ENCODE peak calls at places on chromosomes 3 and 15, in nine cellular contexts. L is stomach, J is A549, S is K562, X is transverse colon, U is HepG2, A is sigmoid colon, E is upper lobe of left lung, N is SK-N-SH. D is an unnamed sample. For H3K4me1, the result is how much of the 10 kb centered on the place peaks cover.

GRCh38 chr15:99502182-99502581 is 63.6 kb upstream of the MEF2A start:
- DNase-seq in L (no peak), J (no peak), S (no peak), X (no peak), U (no peak), A (no peak), E (peak), N (no peak), D (no peak)

GRCh38 chr15:39269821-39270220 is 311.1 kb upstream of the THBS1 start:
- DNase-seq in L (no peak), J (no peak), S (no peak), X (no peak), U (peak), A (no peak), E (no peak), N (no peak), D (no peak)

GRCh38 chr3:49199244-49199899 is 28.0 kb downstream of the KLHDC8B start:
- DNase-seq in L (peak), J (no peak), S (no peak), X (peak), U (no peak), A (peak), E (peak), N (peak), D (peak)

GRCh38 chr15:94001113-94001919 is 230.0 kb upstream of the MCTP2 start:
- DNase-seq in L (no peak), J (no peak), S (no peak), X (no peak), U (no peak), A (no peak), E (no peak), N (no peak), D (no peak)

GRCh38 chr3:122104515-122105194 is 49.5 kb downstream of the CD86 start:
- DNase-seq in L (no peak), J (no peak), S (no peak), X (no peak), U (no peak), A (no peak), E (no peak), N (no peak), D (no peak)

GRCh38 chr15:70466895-70467529 is 296.3 kb downstream of the UACA start:
- DNase-seq in L (peak), J (peak), S (peak), X (peak), U (peak), A (peak), E (no peak), N (peak), D (peak)

GRCh38 chr3:50418845-50419244 is 59.5 kb upstream of the TMEM115 start:
- DNase-seq in L (no peak), J (no peak), S (peak), X (no peak), U (no peak), A (no peak), E (no peak), N (no peak), D (no peak)

GRCh38 chr3:98557324-98558010 is 25.7 kb downstream of the GPR15 start:
- DNase-seq in L (no peak), J (no peak), S (no peak), X (no peak), U (no peak), A (no peak), E (no peak), N (no peak), D (no peak)

DNA sequence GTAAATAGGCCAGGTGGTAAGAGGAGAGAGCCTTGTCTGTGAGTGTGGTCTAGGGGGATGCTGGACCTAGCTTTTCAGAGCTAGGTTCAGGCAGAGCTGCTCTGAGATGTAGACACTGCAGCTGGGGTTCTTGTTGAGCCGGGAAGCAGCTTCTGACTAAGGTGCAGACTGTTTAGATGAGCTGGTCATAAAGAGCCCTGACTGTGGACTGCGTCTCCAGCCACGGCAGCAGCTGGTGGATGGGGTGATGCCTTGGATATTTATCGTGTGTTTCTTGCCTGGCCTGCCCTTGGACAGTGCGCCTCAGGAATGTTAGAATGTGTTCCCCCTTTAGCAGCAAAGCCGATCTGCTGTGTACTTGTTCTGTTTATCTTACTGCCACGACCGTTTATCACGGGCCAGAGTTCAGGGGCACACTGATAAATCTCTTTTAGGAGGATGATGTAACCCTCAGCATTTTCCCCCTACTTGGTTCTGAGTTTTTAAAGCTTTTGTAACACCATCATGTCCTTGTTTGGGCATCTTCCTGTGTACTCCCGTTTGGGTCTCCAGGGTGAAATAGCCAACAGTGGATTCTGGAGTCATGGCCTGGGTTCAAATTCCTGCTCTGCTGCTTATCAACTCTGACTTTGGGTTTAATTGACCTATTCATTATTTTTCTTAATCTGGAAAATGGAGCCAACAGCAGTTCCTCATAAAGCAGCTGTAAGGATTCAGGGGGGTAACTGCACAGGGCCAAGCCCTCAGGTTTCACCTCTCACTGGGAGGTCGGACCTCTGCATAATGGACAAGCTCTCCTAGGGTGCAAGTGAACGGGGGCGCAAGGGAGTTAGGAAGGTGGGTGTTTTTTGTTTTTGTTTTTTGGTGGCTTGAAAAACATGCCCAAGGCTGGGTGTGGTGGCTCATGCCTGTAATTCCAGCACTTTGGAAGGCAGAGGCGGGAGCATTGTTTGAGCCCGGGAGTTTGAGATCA is 51.4 kb downstream of the FLNB start:
- DNase-seq in L (peak), J (no peak), S (peak), X (peak), U (peak), A (peak), E (no peak), N (no peak), D (peak)
- H3K4me1 ChIP-seq in L (under half), J (half or more), S (under half), X (half or more), U (half or more), A (under half), E (under half), N (under half), D (under half)

GRCh38 chr15:74482661-74483060 is 21.7 kb upstream of the UBL7 start:
- DNase-seq in L (no peak), J (no peak), S (peak), X (no peak), U (peak), A (no peak), E (no peak), N (peak), D (no peak)
- TF ChIP-seq CTCF in L (no peak), J (no peak), S (peak), X (no peak), U (peak), A (no peak), E (no peak), N (no peak), D (no peak)

GRCh38 chr3:56422316-56422715 is 46.0 kb downstream of the ERC2 start:
- DNase-seq in L (no peak), J (no peak), S (no peak), X (no peak), U (no peak), A (no peak), E (no peak), N (no peak), D (no peak)

GRCh38 chr3:56423537-56424209 is 44.6 kb downstream of the ERC2 start:
- DNase-seq in L (no peak), J (no peak), S (no peak), X (no peak), U (no peak), A (no peak), E (no peak), N (peak), D (no peak)

GRCh38 chr3:56424885-56425284 is 43.4 kb downstream of the ERC2 start:
- DNase-seq in L (no peak), J (no peak), S (no peak), X (no peak), U (no peak), A (no peak), E (no peak), N (no peak), D (no peak)

GRCh38 chr3:56421205-56421604 is 47.1 kb downstream of the ERC2 start:
- DNase-seq in L (no peak), J (no peak), S (no peak), X (no peak), U (no peak), A (no peak), E (no peak), N (no peak), D (no peak)

DNA sequence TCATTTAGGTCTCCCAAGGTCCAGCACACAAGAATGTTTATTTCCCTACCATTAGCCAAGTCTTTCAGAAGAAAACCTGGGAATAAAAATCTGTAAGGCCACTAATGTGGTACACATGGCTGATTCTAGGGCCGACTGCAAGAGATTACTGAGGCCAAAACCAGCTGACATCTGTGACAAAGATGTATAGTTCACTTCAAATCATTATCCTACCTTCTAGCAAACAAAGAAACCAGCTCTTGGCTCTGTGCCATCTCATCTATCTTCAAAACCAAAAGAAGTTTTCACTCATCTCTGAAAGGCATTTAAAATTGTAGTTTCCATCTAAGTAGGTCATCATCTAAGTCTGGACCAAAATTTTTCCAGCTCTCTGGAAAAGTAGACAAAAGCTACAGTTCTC is 43.9 kb downstream of the ERC2 start:
- DNase-seq in L (no peak), J (no peak), S (no peak), X (no peak), U (no peak), A (no peak), E (no peak), N (peak), D (no peak)
- TF ChIP-seq EP300 in L (no peak), J (no peak), S (no peak), X (no peak), U (no peak), A (no peak), E (no peak), N (no peak), D (no peak)

DNA sequence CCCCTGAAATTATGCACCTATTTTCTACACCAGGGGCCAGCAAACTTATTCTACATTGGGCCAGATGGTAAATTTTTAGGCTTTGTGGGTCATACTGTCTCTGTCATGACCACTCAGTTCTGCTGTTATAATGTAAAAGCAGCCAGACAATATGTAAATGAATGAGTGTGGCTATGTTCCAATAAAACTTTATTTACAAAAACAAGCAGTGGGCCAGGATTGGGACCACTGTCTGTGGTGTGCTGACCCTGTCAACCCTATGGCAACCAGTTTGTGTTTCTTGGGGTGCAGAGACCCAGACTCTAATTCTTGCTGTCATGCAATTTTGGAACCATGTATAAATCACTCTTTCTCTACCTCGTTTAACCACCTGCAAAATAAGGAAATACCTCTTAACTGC is 74.7 kb downstream of the LRIG1 start:
- DNase-seq in L (no peak), J (no peak), S (no peak), X (no peak), U (no peak), A (peak), E (no peak), N (no peak), D (no peak)
- H3K4me1 ChIP-seq in L (under half), J (under half), S (under half), X (under half), U (under half), A (under half), E (under half), N (under half), D (under half)

GRCh38 chr3:15450611-15451467 is 23.4 kb downstream of the EAF1 start:
- DNase-seq in L (no peak), J (no peak), S (no peak), X (no peak), U (no peak), A (no peak), E (peak), N (no peak), D (no peak)
- TF ChIP-seq CTCF in L (no peak), J (no peak), S (no peak), X (no peak), U (no peak), A (no peak), E (no peak), N (no peak), D (no peak)

D was measured in ovary.